ENCODE peak calls at places on chromosomes 16 and 17, in nine cellular contexts. S is right lobe of liver; B is left ventricle myocardium inferior; A is heart left ventricle; R is heart right ventricle; D is ascending aorta; Y is transverse colon; V is CD4-positive, alpha-beta memory T cell; X is sigmoid colon. K is an unnamed sample.

GRCh38 chr17:71304498-71305158 is 816.2 kb upstream of the SOX9 start:
- DNase-seq in V (no peak), A (no peak), Y (no peak), R (no peak), X (no peak), B (no peak), S (no peak), D (no peak), K (no peak)

GRCh38 chr16:23960081-23960499 is 124.3 kb downstream of the PRKCB start:
- DNase-seq in V (no peak), B (no peak), X (no peak), R (no peak), A (no peak), D (no peak), S (no peak), Y (no peak), K (no peak)

GRCh38 chr16:85607331-85607765 is 5.8 kb upstream of the GSE1 start:
- DNase-seq in B (no peak), V (no peak), A (no peak), D (no peak), R (no peak), X (no peak), S (no peak), Y (peak; percentile 55), K (no peak)

GRCh38 chr17:17381438-17382059 is 78.4 kb downstream of the NT5M start:
- DNase-seq in Y (no peak), D (no peak), X (no peak), S (no peak), B (no peak), V (no peak), A (no peak), R (no peak), K (no peak)

GRCh38 chr17:4178651-4179050 is 35.7 kb downstream of the CYB5D2 start:
- DNase-seq in D (no peak), X (no peak), V (no peak), Y (no peak), A (no peak), R (no peak), S (no peak), B (no peak), K (no peak)

GRCh38 chr17:40437095-40437732 is 6.0 kb upstream of the IGFBP4 start:
- DNase-seq in D (no peak), B (no peak), R (no peak), X (peak; percentile 63), V (no peak), Y (no peak), A (no peak), S (no peak), K (no peak)

GRCh38 chr16:11707679-11708197 is 34.9 kb downstream of the TXNDC11 start:
- DNase-seq in S (no peak), A (no peak), V (no peak), D (no peak), X (no peak), R (no peak), B (no peak), Y (no peak), K (no peak)

GRCh38 chr16:77834600-77834963 is 46.2 kb downstream of the VAT1L start:
- DNase-seq in D (no peak), A (no peak), V (no peak), Y (no peak), X (no peak), R (no peak), S (no peak), B (no peak), K (peak; percentile 52)

GRCh38 chr17:47873200-47874090 is 22.5 kb upstream of the SP6 start:
- DNase-seq in S (no peak), B (no peak), D (no peak), V (no peak), Y (no peak), R (no peak), A (no peak), X (no peak), K (no peak)

GRCh38 chr17:47872651-47873161 is 21.7 kb upstream of the SP6 start:
- DNase-seq in D (no peak), Y (no peak), X (no peak), V (no peak), S (no peak), A (no peak), R (no peak), B (no peak), K (no peak)

GRCh38 chr17:47871048-47871447 is 20.1 kb upstream of the SP6 start:
- DNase-seq in Y (no peak), A (no peak), R (no peak), S (no peak), X (no peak), V (no peak), D (no peak), B (no peak), K (no peak)

GRCh38 chr17:47870042-47870441 is 19.1 kb upstream of the SP6 start:
- DNase-seq in D (no peak), S (no peak), Y (no peak), R (no peak), B (no peak), X (no peak), V (no peak), A (no peak), K (no peak)

DNA sequence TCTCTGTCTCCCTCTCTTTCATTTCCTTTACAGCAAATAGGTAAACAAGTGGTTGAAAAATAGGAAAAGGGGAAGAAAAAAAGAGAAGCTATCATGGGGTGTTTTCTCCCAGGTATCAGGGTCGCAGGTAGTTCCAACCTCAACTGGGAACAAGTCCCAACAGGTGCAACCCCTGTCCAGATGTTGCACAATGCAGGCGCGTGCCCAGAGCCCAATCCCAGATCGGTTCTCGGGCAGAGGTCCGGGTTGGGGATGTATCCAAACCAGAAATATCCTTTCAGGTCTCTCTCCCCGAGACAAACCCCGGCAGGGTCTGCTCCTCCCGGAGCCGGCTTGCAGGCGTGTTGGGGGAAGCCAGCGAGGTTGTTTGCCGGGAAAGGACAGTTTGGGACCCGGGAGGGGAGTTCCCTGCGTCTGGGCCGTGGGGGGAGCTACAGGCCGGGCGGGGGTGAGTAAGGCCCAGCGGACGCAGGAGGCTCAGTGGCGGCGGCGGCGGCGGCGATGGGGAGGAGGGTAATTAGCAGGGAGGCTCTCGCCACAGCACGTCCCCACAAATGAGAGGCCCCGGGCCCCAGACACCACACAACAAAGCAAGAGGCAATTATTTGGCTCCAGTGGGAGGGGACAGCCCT is 21.2 kb upstream of the SP6 start:
- DNase-seq in Y (no peak), D (no peak), V (no peak), B (no peak), X (no peak), A (no peak), S (no peak), R (no peak), K (no peak)
- H3K36me3 ChIP-seq in Y (no peaks in the 10 kb centered on the region), D (no peaks in the 10 kb centered on the region), V (no peaks in the 10 kb centered on the region), B (no peaks in the 10 kb centered on the region), X (no peaks in the 10 kb centered on the region), A (no peaks in the 10 kb centered on the region), S (no peaks in the 10 kb centered on the region), R (no peaks in the 10 kb centered on the region), K (no peaks in the 10 kb centered on the region)

GRCh38 chr17:77109159-77110005 is 31.4 kb upstream of the SEC14L1 start:
- DNase-seq in B (no peak), S (no peak), A (no peak), R (no peak), X (no peak), D (no peak), Y (no peak), V (no peak), K (no peak)

GRCh38 chr17:77106874-77107358 is 33.9 kb upstream of the SEC14L1 start:
- DNase-seq in D (no peak), R (no peak), B (no peak), V (no peak), X (no peak), Y (no peak), S (no peak), A (no peak), K (no peak)

GRCh38 chr17:77110006-77110374 is 30.8 kb upstream of the SEC14L1 start:
- DNase-seq in S (no peak), B (no peak), X (no peak), R (peak; percentile 57), D (no peak), V (no peak), Y (no peak), A (no peak), K (peak; percentile 58)

GRCh38 chr17:77105706-77106105 is 35.1 kb upstream of the SEC14L1 start:
- DNase-seq in D (no peak), A (no peak), S (no peak), X (no peak), V (no peak), B (no peak), R (no peak), Y (no peak), K (no peak)

GRCh38 chr17:77107506-77108433 is 33.0 kb upstream of the SEC14L1 start:
- DNase-seq in X (no peak), A (no peak), V (no peak), R (no peak), S (no peak), B (no peak), D (no peak), Y (peak; percentile 59), K (no peak)
- H3K4me3 ChIP-seq in X (no peak overlapping the region), A (no peak overlapping the region), V (no peak overlapping the region), R (no peak overlapping the region), S (no peak overlapping the region), B (no peak overlapping the region), D (no peak overlapping the region), Y (no peak overlapping the region), K (no peak overlapping the region)

DNA sequence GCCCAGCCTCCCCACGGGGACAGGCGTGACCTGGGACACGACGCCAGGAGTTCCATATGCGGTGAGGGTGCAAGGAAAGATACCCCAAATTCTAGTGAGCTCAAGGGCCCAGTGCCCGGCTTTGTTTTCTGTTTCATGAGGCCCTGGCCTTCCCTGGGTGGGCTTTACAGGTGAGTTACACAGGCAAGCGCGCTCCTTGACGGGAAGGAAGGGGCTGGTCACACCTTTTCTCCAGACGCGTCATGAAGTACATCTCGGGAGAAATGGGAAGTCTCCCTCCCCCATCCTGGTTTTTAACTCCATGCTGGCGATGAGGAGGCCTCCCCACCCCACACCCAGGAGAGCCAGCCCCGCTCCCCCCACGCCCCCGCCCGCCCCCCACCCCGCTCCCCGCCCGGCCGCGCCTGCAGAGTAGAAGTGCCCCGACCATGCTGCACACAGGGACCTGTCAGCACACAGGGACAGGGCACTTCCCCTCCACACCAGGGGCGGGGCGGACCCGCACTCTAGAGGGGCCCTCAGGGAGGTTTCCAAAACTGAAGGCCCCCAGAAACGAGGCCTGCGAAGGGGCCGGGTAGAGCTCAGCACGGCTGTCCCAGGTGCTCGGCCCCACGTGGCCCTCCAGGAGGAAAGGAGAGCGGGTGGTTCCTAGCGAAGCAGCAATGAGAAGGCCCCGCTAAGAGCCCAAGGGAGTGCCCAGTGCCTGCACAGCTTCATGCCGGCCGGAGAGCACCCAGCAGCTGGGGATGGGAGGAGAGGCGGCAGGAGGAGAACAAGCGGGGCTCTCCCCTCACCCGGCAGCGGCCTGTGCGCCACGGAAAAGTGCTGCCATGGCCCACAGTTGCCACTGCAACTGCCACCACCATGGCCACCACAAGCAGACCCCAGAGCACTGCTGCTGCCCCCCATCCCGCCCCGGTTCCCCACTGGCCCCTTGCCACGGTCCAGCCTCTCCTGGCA is 7.7 kb downstream of the CYB561 start:
- DNase-seq in A (no peak), B (no peak), R (no peak), Y (no peak), V (no peak), X (no peak), S (no peak), D (no peak), K (no peak)
- H3K27ac ChIP-seq in A (no peak overlapping the region), B (peak overlapping the region; percentile 70), R (peak overlapping the region; percentile 90), Y (peak overlapping the region; percentile 48), V (peak overlapping the region; percentile 43), X (peak overlapping the region; percentile 7), S (no peak overlapping the region), D (no peak overlapping the region), K (peak overlapping the region; percentile 89)

DNA sequence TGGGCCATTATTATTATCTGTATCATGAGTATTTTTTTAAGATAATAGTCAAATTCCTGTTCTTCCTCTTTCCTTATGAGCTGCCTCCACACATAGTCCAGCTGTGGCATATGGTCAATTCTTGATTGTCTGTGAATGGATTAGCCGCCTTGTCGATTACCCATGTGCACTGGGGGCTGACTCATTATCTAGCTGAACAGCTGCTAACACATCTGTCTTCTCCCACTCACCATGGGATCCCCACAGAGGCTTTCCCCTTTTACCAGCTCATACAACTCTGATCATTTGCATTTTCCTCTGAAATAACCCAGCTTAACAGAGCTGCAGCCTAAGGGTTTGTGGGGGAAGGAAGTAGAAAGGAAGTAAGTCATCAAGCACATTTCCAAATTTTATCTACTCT is 915.0 kb downstream of the CDH11 start:
- DNase-seq in B (no peak), A (peak; percentile 18), X (no peak), Y (no peak), R (peak; percentile 11), V (no peak), D (no peak), S (no peak), K (no peak)
- H3K36me3 ChIP-seq in B (no peaks in the 10 kb centered on the region), A (no peaks in the 10 kb centered on the region), X (no peaks in the 10 kb centered on the region), Y (no peaks in the 10 kb centered on the region), R (no peaks in the 10 kb centered on the region), V (no peaks in the 10 kb centered on the region), D (no peaks in the 10 kb centered on the region), S (no peaks in the 10 kb centered on the region), K (no peaks in the 10 kb centered on the region)

K was measured in SJSA1.